ENCODE peak calls at places on chromosomes 1 and 21, in nine cellular contexts. One of them, this sample, is unnamed.

GRCh38 chr1:32241011-32241763 is 5.8 kb upstream of the FAM167B start:
- DNase-seq in esophagus squamous epithelium: no peak
- DNase-seq in A549: peak
- DNase-seq in IMR-90: peak
- DNase-seq in uterus: peak
- DNase-seq in ovary: peak
- DNase-seq in tibial nerve: peak
- DNase-seq in esophagus muscularis mucosa: no peak
- DNase-seq in adrenal gland: peak
- DNase-seq in this sample: peak

GRCh38 chr21:35204850-35205564 is 155.9 kb upstream of the RUNX1 start:
- DNase-seq in IMR-90: peak
- DNase-seq in uterus: peak
- DNase-seq in tibial nerve: no peak
- DNase-seq in adrenal gland: peak
- DNase-seq in esophagus squamous epithelium: no peak
- DNase-seq in A549: no peak
- DNase-seq in esophagus muscularis mucosa: no peak
- DNase-seq in ovary: peak
- DNase-seq in this sample: peak

GRCh38 chr1:30809514-30810263 is 52.1 kb upstream of the LAPTM5 start:
- DNase-seq in IMR-90: peak
- DNase-seq in esophagus muscularis mucosa: no peak
- DNase-seq in tibial nerve: no peak
- DNase-seq in esophagus squamous epithelium: no peak
- DNase-seq in adrenal gland: no peak
- DNase-seq in uterus: no peak
- DNase-seq in ovary: no peak
- DNase-seq in A549: no peak
- DNase-seq in this sample: no peak

GRCh38 chr1:198316681-198317080 is 159.9 kb downstream of the NEK7 start:
- DNase-seq in ovary: no peak
- DNase-seq in uterus: no peak
- DNase-seq in esophagus squamous epithelium: no peak
- DNase-seq in esophagus muscularis mucosa: no peak
- DNase-seq in tibial nerve: no peak
- DNase-seq in IMR-90: no peak
- DNase-seq in A549: no peak
- DNase-seq in adrenal gland: no peak
- DNase-seq in this sample: no peak

GRCh38 chr1:65209005-65209885 is 61.2 kb downstream of the AK4 start:
- DNase-seq in esophagus muscularis mucosa: no peak
- DNase-seq in A549: peak
- DNase-seq in ovary: no peak
- DNase-seq in esophagus squamous epithelium: no peak
- DNase-seq in uterus: no peak
- DNase-seq in IMR-90: peak
- DNase-seq in adrenal gland: no peak
- DNase-seq in tibial nerve: peak
- DNase-seq in this sample: peak

GRCh38 chr1:115329965-115330364 is 8.1 kb downstream of the NGF start:
- DNase-seq in tibial nerve: no peak
- DNase-seq in uterus: no peak
- DNase-seq in esophagus muscularis mucosa: no peak
- DNase-seq in A549: no peak
- DNase-seq in ovary: no peak
- DNase-seq in IMR-90: peak
- DNase-seq in adrenal gland: no peak
- DNase-seq in esophagus squamous epithelium: no peak
- DNase-seq in this sample: no peak

GRCh38 chr1:245411245-245411644 is 256.5 kb downstream of the KIF26B start:
- DNase-seq in IMR-90: peak
- DNase-seq in esophagus squamous epithelium: no peak
- DNase-seq in A549: no peak
- DNase-seq in esophagus muscularis mucosa: no peak
- DNase-seq in tibial nerve: no peak
- DNase-seq in adrenal gland: peak
- DNase-seq in ovary: no peak
- DNase-seq in uterus: no peak
- DNase-seq in this sample: peak

GRCh38 chr21:31347435-31348032 is 3.5 kb upstream of the TIAM1 start:
- DNase-seq in uterus: no peak
- DNase-seq in esophagus muscularis mucosa: no peak
- DNase-seq in esophagus squamous epithelium: no peak
- DNase-seq in IMR-90: peak
- DNase-seq in tibial nerve: no peak
- DNase-seq in A549: peak
- DNase-seq in adrenal gland: no peak
- DNase-seq in ovary: no peak
- DNase-seq in this sample: peak

GRCh38 chr21:35651166-35651565 is 409.2 kb downstream of the SETD4 start:
- DNase-seq in uterus: no peak
- DNase-seq in tibial nerve: no peak
- DNase-seq in IMR-90: no peak
- DNase-seq in adrenal gland: no peak
- DNase-seq in ovary: no peak
- DNase-seq in esophagus muscularis mucosa: peak
- DNase-seq in A549: no peak
- DNase-seq in esophagus squamous epithelium: no peak
- DNase-seq in this sample: no peak

GRCh38 chr1:158022554-158023278 is 29.3 kb downstream of the KIRREL1 start:
- DNase-seq in adrenal gland: no peak
- DNase-seq in ovary: no peak
- DNase-seq in IMR-90: no peak
- DNase-seq in uterus: peak
- DNase-seq in A549: no peak
- DNase-seq in tibial nerve: peak
- DNase-seq in esophagus squamous epithelium: no peak
- DNase-seq in esophagus muscularis mucosa: no peak
- DNase-seq in this sample: no peak

GRCh38 chr1:50959913-50960844 is at the start of gene FAF1:
- DNase-seq in uterus: peak
- DNase-seq in tibial nerve: peak
- DNase-seq in IMR-90: peak
- DNase-seq in esophagus muscularis mucosa: peak
- DNase-seq in A549: peak
- DNase-seq in esophagus squamous epithelium: peak
- DNase-seq in adrenal gland: peak
- DNase-seq in ovary: peak
- DNase-seq in this sample: peak

GRCh38 chr1:245298781-245299180 is 144.0 kb downstream of the KIF26B start:
- DNase-seq in adrenal gland: no peak
- DNase-seq in tibial nerve: peak
- DNase-seq in esophagus muscularis mucosa: no peak
- DNase-seq in esophagus squamous epithelium: no peak
- DNase-seq in ovary: no peak
- DNase-seq in A549: no peak
- DNase-seq in uterus: no peak
- DNase-seq in IMR-90: no peak
- DNase-seq in this sample: no peak

GRCh38 chr1:177334276-177334675 is 163.5 kb downstream of the BRINP2 start:
- DNase-seq in A549: peak
- DNase-seq in uterus: no peak
- DNase-seq in IMR-90: no peak
- DNase-seq in tibial nerve: no peak
- DNase-seq in esophagus squamous epithelium: no peak
- DNase-seq in ovary: no peak
- DNase-seq in esophagus muscularis mucosa: no peak
- DNase-seq in adrenal gland: no peak
- DNase-seq in this sample: peak

GRCh38 chr1:19734472-19734999 is 65.2 kb downstream of the TMCO4 start:
- DNase-seq in IMR-90: peak
- DNase-seq in esophagus muscularis mucosa: no peak
- DNase-seq in adrenal gland: no peak
- DNase-seq in ovary: no peak
- DNase-seq in uterus: no peak
- DNase-seq in A549: no peak
- DNase-seq in esophagus squamous epithelium: no peak
- DNase-seq in tibial nerve: no peak
- DNase-seq in this sample: no peak

GRCh38 chr1:7048395-7048794 is 263.1 kb downstream of the CAMTA1 start:
- DNase-seq in esophagus squamous epithelium: no peak
- DNase-seq in esophagus muscularis mucosa: no peak
- DNase-seq in adrenal gland: no peak
- DNase-seq in IMR-90: no peak
- DNase-seq in uterus: no peak
- DNase-seq in A549: no peak
- DNase-seq in ovary: no peak
- DNase-seq in tibial nerve: no peak
- DNase-seq in this sample: no peak

GRCh38 chr1:47207811-47208373 is 18.1 kb upstream of the PDZK1IP1 start:
- DNase-seq in esophagus squamous epithelium: no peak
- DNase-seq in adrenal gland: no peak
- DNase-seq in esophagus muscularis mucosa: no peak
- DNase-seq in uterus: no peak
- DNase-seq in A549: no peak
- DNase-seq in tibial nerve: no peak
- DNase-seq in ovary: no peak
- DNase-seq in IMR-90: no peak
- DNase-seq in this sample: no peak

GRCh38 chr1:209808059-209808494 is 2.1 kb upstream of the IRF6 start:
- DNase-seq in IMR-90: peak
- DNase-seq in ovary: no peak
- DNase-seq in uterus: no peak
- DNase-seq in esophagus muscularis mucosa: no peak
- DNase-seq in adrenal gland: peak
- DNase-seq in esophagus squamous epithelium: no peak
- DNase-seq in tibial nerve: no peak
- DNase-seq in A549: no peak
- DNase-seq in this sample: no peak
- TF ChIP-seq CTCF in IMR-90: no peak
- TF ChIP-seq CTCF in ovary: no peak
- TF ChIP-seq CTCF in uterus: no peak
- TF ChIP-seq CTCF in esophagus muscularis mucosa: no peak
- TF ChIP-seq CTCF in adrenal gland: no peak
- TF ChIP-seq CTCF in esophagus squamous epithelium: no peak
- TF ChIP-seq CTCF in tibial nerve: no peak
- TF ChIP-seq CTCF in A549: no peak
- TF ChIP-seq CTCF in this sample: no peak

GRCh38 chr1:75130865-75131592 is 3.2 kb upstream of the LHX8 start:
- DNase-seq in ovary: no peak
- DNase-seq in adrenal gland: no peak
- DNase-seq in esophagus muscularis mucosa: no peak
- DNase-seq in uterus: no peak
- DNase-seq in IMR-90: no peak
- DNase-seq in tibial nerve: no peak
- DNase-seq in esophagus squamous epithelium: no peak
- DNase-seq in A549: no peak
- DNase-seq in this sample: no peak
- H3K4me3 ChIP-seq in ovary: no peak
- H3K4me3 ChIP-seq in adrenal gland: no peak
- H3K4me3 ChIP-seq in esophagus muscularis mucosa: no peak
- H3K4me3 ChIP-seq in uterus: no peak
- H3K4me3 ChIP-seq in IMR-90: no peak
- H3K4me3 ChIP-seq in tibial nerve: no peak
- H3K4me3 ChIP-seq in esophagus squamous epithelium: no peak
- H3K4me3 ChIP-seq in A549: no peak
- H3K4me3 ChIP-seq in this sample: no peak

DNA sequence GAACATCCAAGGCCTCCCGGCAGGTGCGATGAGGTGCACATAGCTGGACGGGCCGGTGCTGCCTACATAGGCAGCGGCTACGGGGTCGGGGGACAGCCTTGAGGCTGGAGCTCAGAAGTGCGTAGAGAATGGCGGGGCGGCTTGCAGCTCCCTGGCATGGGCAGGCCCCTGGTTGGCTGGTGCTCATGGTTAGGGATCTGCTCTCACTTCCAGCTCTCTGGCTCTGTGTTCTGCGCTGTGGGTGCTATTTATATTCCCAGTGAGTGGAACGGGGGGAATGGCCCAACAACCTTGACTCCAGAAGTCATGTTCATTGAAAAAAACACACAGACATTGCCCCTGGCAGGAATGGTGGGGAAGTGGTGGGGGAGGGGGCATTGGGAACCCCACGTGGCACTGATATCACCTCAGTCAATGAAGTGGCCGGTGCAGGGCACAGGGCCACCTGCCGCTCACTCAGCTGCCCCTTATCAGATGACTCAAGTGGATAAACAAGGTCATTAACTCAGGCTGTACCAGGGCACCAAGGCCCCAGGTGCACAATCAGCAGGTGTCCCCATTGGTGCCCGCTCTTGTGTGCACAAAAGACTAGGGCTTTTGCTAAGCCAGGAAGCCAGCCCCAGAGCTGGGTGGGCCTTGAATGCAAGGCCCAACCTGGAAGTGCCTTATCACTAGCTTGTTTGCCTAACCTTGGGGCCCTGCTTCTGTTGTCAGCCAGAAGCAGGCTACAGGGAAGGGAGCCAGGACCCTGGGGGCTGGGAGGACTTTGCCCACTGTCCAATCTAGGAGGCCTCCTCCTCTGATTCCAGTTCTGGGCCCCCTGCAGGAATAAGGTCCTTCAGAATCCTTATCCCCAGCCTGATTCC is at the start of gene NR0B2:
- DNase-seq in tibial nerve: no peak
- DNase-seq in ovary: no peak
- DNase-seq in esophagus muscularis mucosa: no peak
- DNase-seq in adrenal gland: peak
- DNase-seq in IMR-90: no peak
- DNase-seq in uterus: no peak
- DNase-seq in esophagus squamous epithelium: no peak
- DNase-seq in A549: no peak
- DNase-seq in this sample: no peak
- TF ChIP-seq POLR2A in tibial nerve: no peak
- TF ChIP-seq POLR2A in ovary: no peak
- TF ChIP-seq POLR2A in esophagus muscularis mucosa: no peak
- TF ChIP-seq POLR2A in adrenal gland: peak
- TF ChIP-seq POLR2A in IMR-90: no peak
- TF ChIP-seq POLR2A in uterus: no peak
- TF ChIP-seq POLR2A in esophagus squamous epithelium: no peak
- TF ChIP-seq POLR2A in A549: no peak
- TF ChIP-seq POLR2A in this sample: no peak

DNA sequence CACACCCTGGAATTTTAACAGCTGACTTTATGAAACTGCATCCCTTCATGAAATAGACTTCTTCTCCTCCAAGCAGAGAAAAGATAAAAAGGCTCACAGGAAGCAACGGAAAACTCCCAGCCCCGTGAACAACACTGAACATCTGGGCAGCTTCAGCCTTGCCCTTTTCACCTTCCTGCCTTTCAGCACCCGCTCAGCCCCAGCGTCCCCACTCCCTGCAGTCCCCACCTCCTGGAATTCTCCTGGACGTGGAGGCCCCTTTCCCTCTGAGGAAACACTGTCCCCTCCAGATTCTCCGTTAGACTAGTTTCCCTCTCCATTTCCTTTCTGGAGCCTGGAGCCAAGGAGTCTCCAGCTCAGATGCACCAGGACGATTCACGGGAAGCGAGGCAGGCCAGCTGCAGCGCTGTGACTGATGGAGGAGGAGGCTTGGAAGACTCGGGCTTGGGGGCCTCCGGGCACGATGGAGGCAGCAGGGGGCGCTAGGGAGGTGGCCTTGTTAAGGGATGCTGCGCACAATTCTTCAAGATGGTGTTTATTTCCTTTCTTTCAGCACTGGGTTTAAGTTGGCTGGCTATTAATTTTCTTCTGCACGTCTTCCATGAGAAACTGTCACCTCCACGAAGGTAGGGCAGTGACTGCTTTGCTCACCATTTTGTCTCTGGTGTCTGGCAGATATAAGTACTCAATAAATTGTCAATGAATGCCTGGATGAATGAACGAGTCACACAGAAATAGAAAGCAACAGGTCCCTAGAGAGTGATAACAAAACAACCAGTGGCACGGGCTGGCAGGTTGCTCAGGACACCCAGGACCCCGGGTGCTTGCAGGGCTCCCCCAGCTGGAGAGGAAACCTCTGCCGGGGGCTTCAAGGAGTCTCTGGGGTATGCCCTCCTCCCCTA is 3.0 kb upstream of the MYOC start:
- DNase-seq in A549: peak
- DNase-seq in esophagus squamous epithelium: no peak
- DNase-seq in ovary: peak
- DNase-seq in IMR-90: peak
- DNase-seq in uterus: peak
- DNase-seq in tibial nerve: peak
- DNase-seq in esophagus muscularis mucosa: peak
- DNase-seq in adrenal gland: peak
- DNase-seq in this sample: peak
- TF ChIP-seq CTCF in A549: peak
- TF ChIP-seq CTCF in esophagus squamous epithelium: peak
- TF ChIP-seq CTCF in ovary: no peak
- TF ChIP-seq CTCF in IMR-90: peak
- TF ChIP-seq CTCF in uterus: peak
- TF ChIP-seq CTCF in tibial nerve: peak
- TF ChIP-seq CTCF in esophagus muscularis mucosa: peak
- TF ChIP-seq CTCF in adrenal gland: peak
- TF ChIP-seq CTCF in this sample: peak